ENCODE peak calls at places on chromosome 11, in seven cellular contexts. K, U, G, X, P, H and V are unnamed samples.

GRCh38 chr11:33735166-33735425 is 1.1 kb downstream of the CD59 start:
- DNase-seq in K (no peak), U (no peak), G (no peak), X (no peak), P (peak), H (no peak), V (peak)

GRCh38 chr11:45233121-45233803 is 52.9 kb downstream of the SYT13 start:
- DNase-seq in K (peak), U (peak), G (peak), X (peak), P (peak), H (peak), V (peak)

GRCh38 chr11:46064221-46064620 is 57.0 kb downstream of the PHF21A start:
- DNase-seq in K (peak), U (no peak), G (no peak), X (no peak), P (no peak), H (no peak), V (no peak)

GRCh38 chr11:75445315-75445953 is 12.4 kb upstream of the KLHL35 start:
- DNase-seq in K (peak), U (no peak), G (peak), X (peak), P (peak), H (no peak), V (peak)

GRCh38 chr11:74546752-74547151 is 45.6 kb upstream of the POLD3 start:
- DNase-seq in K (no peak), U (no peak), G (no peak), X (no peak), P (no peak), H (no peak), V (no peak)

GRCh38 chr11:35274909-35275807 is 136.2 kb downstream of the CD44 start:
- DNase-seq in K (peak), U (no peak), G (no peak), X (peak), P (no peak), H (no peak), V (no peak)

GRCh38 chr11:84465040-84465439 is 1162.1 kb downstream of the DLG2 start:
- DNase-seq in K (peak), U (no peak), G (no peak), X (no peak), P (no peak), H (no peak), V (no peak)

GRCh38 chr11:112453601-112454577 is 193.2 kb upstream of the PLET1 start:
- DNase-seq in K (peak), U (peak), G (peak), X (peak), P (peak), H (no peak), V (peak)

GRCh38 chr11:19209617-19210016 is 7.8 kb upstream of the CSRP3 start:
- DNase-seq in K (no peak), U (no peak), G (no peak), X (no peak), P (peak), H (no peak), V (no peak)

GRCh38 chr11:44031549-44031948 is 16.2 kb upstream of the ACCSL start:
- DNase-seq in K (no peak), U (no peak), G (no peak), X (no peak), P (no peak), H (no peak), V (no peak)

GRCh38 chr11:62373464-62374110 is 36.3 kb downstream of the ASRGL1 start:
- DNase-seq in K (no peak), U (no peak), G (no peak), X (no peak), P (no peak), H (no peak), V (no peak)

GRCh38 chr11:35276396-35276795 is 137.4 kb downstream of the CD44 start:
- DNase-seq in K (no peak), U (no peak), G (peak), X (no peak), P (no peak), H (no peak), V (no peak)

GRCh38 chr11:76623884-76624419 is 46.6 kb downstream of the LRRC32 start:
- DNase-seq in K (no peak), U (no peak), G (no peak), X (no peak), P (no peak), H (no peak), V (no peak)

GRCh38 chr11:128318856-128319474 is 268.4 kb downstream of the ETS1 start:
- DNase-seq in K (no peak), U (no peak), G (peak), X (no peak), P (no peak), H (no peak), V (peak)

GRCh38 chr11:35761887-35762286 is 99.3 kb downstream of the TRIM44 start:
- DNase-seq in K (no peak), U (no peak), G (no peak), X (no peak), P (no peak), H (no peak), V (no peak)

GRCh38 chr11:36774603-36775002 is 176.6 kb upstream of the RAG2 start:
- DNase-seq in K (peak), U (no peak), G (no peak), X (no peak), P (no peak), H (no peak), V (no peak)

GRCh38 chr11:67118059-67118766 is 850 bp upstream of the KDM2A start:
- DNase-seq in K (peak), U (no peak), G (peak), X (peak), P (peak), H (peak), V (peak)

GRCh38 chr11:35223429-35223828 is 84.5 kb downstream of the CD44 start:
- DNase-seq in K (peak), U (peak), G (no peak), X (no peak), P (no peak), H (peak), V (no peak)

GRCh38 chr11:108016647-108017046 is 7.9 kb downstream of the CUL5 start:
- DNase-seq in K (no peak), U (no peak), G (no peak), X (no peak), P (no peak), H (no peak), V (no peak)

GRCh38 chr11:73230931-73231330 is 12.8 kb downstream of the P2RY2 start:
- DNase-seq in K (no peak), U (no peak), G (no peak), X (no peak), P (no peak), H (peak), V (no peak)

GRCh38 chr11:57345555-57346151 is 7.5 kb downstream of the P2RX3 start:
- DNase-seq in K (peak), U (peak), G (peak), X (peak), P (peak), H (no peak), V (peak)

GRCh38 chr11:80841716-80842115 is 1400.9 kb upstream of the TENM4 start:
- DNase-seq in K (no peak), U (no peak), G (no peak), X (no peak), P (no peak), H (no peak), V (no peak)
- TF ChIP-seq CTCF in K (no peak), U (no peak), G (no peak), X (no peak), P (no peak), H (no peak), V (no peak)

GRCh38 chr11:16883179-16883578 is 131.0 kb downstream of the PLEKHA7 start:
- DNase-seq in K (no peak), U (no peak), G (no peak), X (peak), P (peak), H (no peak), V (no peak)
- TF ChIP-seq CTCF in K (no peak), U (no peak), G (no peak), X (peak), P (peak), H (no peak), V (no peak)

GRCh38 chr11:69926376-69927050 is 107.3 kb upstream of the FGF3 start:
- DNase-seq in K (no peak), U (no peak), G (no peak), X (peak), P (no peak), H (peak), V (no peak)
- TF ChIP-seq CTCF in K (no peak), U (no peak), G (no peak), X (no peak), P (no peak), H (no peak), V (no peak)

GRCh38 chr11:2993000-2993330 is 836 bp upstream of the NAP1L4 start:
- DNase-seq in K (no peak), U (no peak), G (no peak), X (no peak), P (no peak), H (no peak), V (no peak)
- TF ChIP-seq CTCF in K (no peak), U (no peak), G (no peak), X (no peak), P (no peak), H (no peak), V (no peak)

GRCh38 chr11:64246874-64247728 is at the start of gene PPP1R14B:
- DNase-seq in K (peak), U (no peak), G (peak), X (peak), P (peak), H (peak), V (peak)
- TF ChIP-seq CTCF in K (no peak), U (no peak), G (no peak), X (no peak), P (no peak), H (peak), V (no peak)

GRCh38 chr11:60944504-60945294 is 7.3 kb downstream of the SLC15A3 start:
- DNase-seq in K (no peak), U (no peak), G (peak), X (no peak), P (no peak), H (no peak), V (no peak)
- TF ChIP-seq CTCF in K (peak), U (peak), G (peak), X (no peak), P (no peak), H (no peak), V (peak)